ENCODE peak calls at places on chromosomes 5 and 9, in four cellular contexts. C is right atrium auricular region; P is CD4-positive, CD25-positive, alpha-beta regulatory T cell; M is H1. F is an unnamed sample.
A peak's percentile ranks its signal among the peaks of the same experiment; 100 is the strongest.

GRCh38 chr5:58786904-58787303 is 204.0 kb downstream of the RAB3C start:
- DNase-seq in C (no peak), P (no peak), M (no peak), F (no peak)

GRCh38 chr5:77449277-77449676 is 42.8 kb downstream of the WDR41 start:
- DNase-seq in C (no peak), P (no peak), M (no peak), F (no peak)

GRCh38 chr5:181071257-181071656 is 31.2 kb downstream of the BTNL9 start:
- DNase-seq in C (no peak), P (no peak), M (no peak), F (no peak)

GRCh38 chr9:38035873-38036272 is 33.2 kb downstream of the SHB start:
- DNase-seq in C (no peak), P (no peak), M (no peak), F (no peak)

GRCh38 chr9:96173640-96174039 is 128.3 kb downstream of the HSD17B3 start:
- DNase-seq in C (no peak), P (no peak), M (no peak), F (no peak)

GRCh38 chr5:6636293-6636692 is 3.1 kb downstream of the SRD5A1 start:
- DNase-seq in C (no peak), P (no peak), M (no peak), F (peak; percentile 58)

GRCh38 chr5:147918101-147918500 is 11.8 kb upstream of the C5orf46 start:
- DNase-seq in C (no peak), P (no peak), M (no peak), F (no peak)

GRCh38 chr9:70835323-70835722 is 286.1 kb downstream of the TRPM3 start:
- DNase-seq in C (no peak), P (no peak), M (no peak), F (no peak)

GRCh38 chr5:149320791-149321330 is 24.4 kb upstream of the GRPEL2 start:
- DNase-seq in C (peak; percentile 93), P (no peak), M (no peak), F (peak; percentile 88)

GRCh38 chr9:74770508-74771261 is 117.0 kb downstream of the TRPM6 start:
- DNase-seq in C (no peak), P (no peak), M (peak; percentile 91), F (no peak)

GRCh38 chr5:163548649-163549048 is 43.2 kb downstream of the MAT2B start:
- DNase-seq in C (no peak), P (no peak), M (no peak), F (no peak)

GRCh38 chr5:33565304-33565703 is 124.5 kb downstream of the TARS1 start:
- DNase-seq in C (no peak), P (no peak), M (no peak), F (no peak)

GRCh38 chr5:139481580-139482049 is 943 bp downstream of the STING1 start:
- DNase-seq in C (no peak), P (peak; percentile 6), M (no peak), F (peak; percentile 70)

GRCh38 chr5:74212336-74212735 is 428.2 kb downstream of the ENC1 start:
- DNase-seq in C (no peak), P (no peak), M (peak; percentile 57), F (no peak)

GRCh38 chr5:74633710-74634109 is 6.8 kb downstream of the ENC1 start:
- DNase-seq in C (no peak), P (no peak), M (no peak), F (no peak)

GRCh38 chr9:93467062-93467416 is 13.7 kb upstream of the FAM120AOS start:
- DNase-seq in C (no peak), P (no peak), M (no peak), F (no peak)

GRCh38 chr9:93470391-93470790 is 17.0 kb upstream of the FAM120AOS start:
- DNase-seq in C (no peak), P (no peak), M (no peak), F (no peak)

GRCh38 chr9:93471135-93471534 is 17.8 kb upstream of the FAM120AOS start:
- DNase-seq in C (no peak), P (no peak), M (no peak), F (no peak)

GRCh38 chr9:93467462-93467861 is 14.1 kb upstream of the FAM120AOS start:
- DNase-seq in C (no peak), P (no peak), M (no peak), F (no peak)

DNA sequence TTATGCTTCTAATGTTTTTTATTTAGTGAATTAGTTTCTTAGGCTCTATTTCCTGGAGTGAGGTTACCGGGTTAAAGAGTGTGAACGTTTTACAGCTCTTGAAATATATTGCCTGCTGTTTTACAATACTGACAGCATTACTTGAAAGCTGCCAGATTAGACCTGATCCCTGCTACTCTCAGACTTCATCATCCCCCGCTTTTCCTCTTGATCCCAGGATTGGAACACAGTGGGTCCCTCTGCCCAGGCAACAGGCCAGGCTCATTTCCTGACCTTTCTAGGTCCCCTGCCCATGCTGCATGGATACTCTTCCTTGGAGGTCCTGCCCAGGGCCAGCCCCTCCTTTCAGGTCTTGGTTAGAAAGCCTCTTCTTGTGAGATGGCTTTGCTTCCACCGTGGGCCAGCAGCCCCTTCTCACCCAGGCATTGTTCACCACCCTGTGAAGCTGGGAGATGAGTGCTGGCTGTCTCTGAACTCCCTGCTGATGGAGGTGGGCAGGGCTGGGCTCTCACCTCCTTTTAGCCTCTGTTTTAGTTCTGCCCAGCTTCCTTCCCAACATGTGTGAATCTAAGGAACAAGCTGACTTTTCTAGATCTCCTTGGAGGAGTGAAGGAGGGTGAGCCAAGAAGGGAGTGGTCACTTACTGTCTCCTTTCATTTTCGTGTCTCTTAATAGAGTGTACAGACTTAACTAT is 15.5 kb upstream of the FAM120AOS start:
- DNase-seq in C (no peak), P (no peak), M (no peak), F (no peak)
- H3K4me1 ChIP-seq in C (no peaks in the 10 kb centered on the region), P (peaks cover 54% of the 10 kb centered on the region), M (peaks cover 19% of the 10 kb centered on the region), F (peaks cover 81% of the 10 kb centered on the region)

DNA sequence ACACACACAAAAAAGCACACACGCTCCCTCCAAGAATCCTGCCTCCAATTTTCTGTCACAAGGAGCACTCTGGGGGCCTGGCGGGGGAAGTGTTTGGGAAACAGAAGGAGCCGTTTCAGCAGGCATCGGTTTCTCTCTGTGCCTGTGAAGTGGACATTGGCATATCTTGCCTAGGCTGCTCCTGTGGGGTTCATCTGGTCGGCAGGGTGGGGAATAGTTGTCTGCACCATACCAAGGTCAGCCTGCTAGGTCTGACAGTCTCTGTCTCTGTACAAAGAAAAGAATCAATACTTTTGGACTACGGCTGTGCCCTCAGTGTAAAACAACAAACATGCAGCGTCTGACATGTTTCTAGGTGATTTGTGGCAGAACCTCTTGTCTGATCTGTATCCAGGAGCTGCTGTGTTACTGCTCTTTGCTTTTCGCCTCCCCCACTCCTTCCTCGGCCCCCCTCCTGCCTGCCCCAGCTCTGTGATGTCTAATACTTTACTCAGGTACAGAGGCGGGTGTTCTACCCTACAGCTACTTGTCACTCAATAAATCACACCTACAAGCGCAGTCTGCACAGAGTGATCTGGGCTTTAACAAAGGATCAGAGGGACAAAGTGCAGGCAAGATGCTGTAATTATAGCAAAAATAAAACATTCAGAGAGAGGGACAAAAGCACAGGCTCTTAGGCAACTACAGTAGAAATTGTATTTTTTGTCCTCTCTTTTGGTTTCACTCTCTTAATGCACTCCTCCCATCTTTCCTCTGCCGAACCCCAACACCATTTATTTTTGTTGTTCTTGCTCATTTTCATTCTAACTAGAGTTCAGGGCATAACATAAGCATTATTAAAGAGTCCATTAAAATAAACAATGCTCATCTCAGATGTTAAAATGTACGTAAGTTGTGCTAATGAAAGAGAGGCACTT is 216.7 kb downstream of the BNC2 start:
- DNase-seq in C (peak; percentile 62), P (no peak), M (no peak), F (no peak)
- H3K4me1 ChIP-seq in C (no peaks in the 10 kb centered on the region), P (no peaks in the 10 kb centered on the region), M (peaks cover 25% of the 10 kb centered on the region), F (no peaks in the 10 kb centered on the region)

GRCh38 chr9:94135222-94135621 is 51.0 kb downstream of the PTPDC1 start:
- DNase-seq in C (no peak), P (no peak), M (no peak), F (no peak)
- H3K4me1 ChIP-seq in C (no peaks in the 10 kb centered on the region), P (no peaks in the 10 kb centered on the region), M (no peaks in the 10 kb centered on the region), F (peaks cover 38% of the 10 kb centered on the region)

GRCh38 chr5:132389453-132390286 is 20.2 kb downstream of the SLC22A5 start:
- DNase-seq in C (no peak), P (no peak), M (no peak), F (no peak)

GRCh38 chr5:132392411-132392810 is 22.9 kb downstream of the SLC22A5 start:
- DNase-seq in C (no peak), P (no peak), M (no peak), F (no peak)

GRCh38 chr5:132392978-132393825 is 23.7 kb downstream of the SLC22A5 start:
- DNase-seq in C (no peak), P (no peak), M (no peak), F (no peak)

GRCh38 chr5:132391870-132392269 is 22.4 kb downstream of the SLC22A5 start:
- DNase-seq in C (no peak), P (no peak), M (no peak), F (no peak)

GRCh38 chr5:132391247-132391646 is 21.7 kb downstream of the SLC22A5 start:
- DNase-seq in C (no peak), P (no peak), M (no peak), F (no peak)
- H3K4me1 ChIP-seq in C (no peaks in the 10 kb centered on the region), P (peaks cover 11% of the 10 kb centered on the region), M (peaks cover 9% of the 10 kb centered on the region), F (peaks cover 39% of the 10 kb centered on the region)

F was measured in lower lobe of right lung.